ENCODE peak calls at places on chromosome 9, in eight cellular contexts. F is HTR-8/SVneo, S is fibroblast of the aortic adventitia, U is SW 1271, G is ACHN, O is EL, K is NCI-H460, J is M059J. V is an unnamed sample.

GRCh38 chr9:132074736-132075135 is 4.9 kb downstream of the MED27 start:
- DNase-seq in O (peak), G (no peak), J (no peak), K (no peak), U (no peak), F (no peak), S (peak), V (no peak)

GRCh38 chr9:131999692-132000551 is 79.7 kb downstream of the MED27 start:
- DNase-seq in U (no peak), J (peak), G (peak), O (peak), S (peak), K (no peak), F (peak), V (no peak)

GRCh38 chr9:127927457-127928231 is 2.9 kb downstream of the PIP5KL1 start:
- DNase-seq in K (no peak), O (no peak), S (no peak), U (no peak), F (no peak), G (no peak), J (no peak), V (no peak)

GRCh38 chr9:104506565-104506964 is 2.5 kb downstream of the OR13F1 start:
- DNase-seq in G (no peak), U (no peak), O (no peak), K (no peak), S (no peak), F (no peak), J (no peak), V (no peak)

GRCh38 chr9:115983366-115983765 is 170.2 kb upstream of the PAPPA start:
- DNase-seq in J (no peak), K (no peak), G (no peak), F (no peak), O (no peak), S (no peak), U (no peak), V (no peak)

GRCh38 chr9:122261469-122261881 is 3.2 kb downstream of the RBM18 start:
- DNase-seq in G (peak), K (peak), S (peak), F (no peak), O (peak), U (no peak), J (peak), V (no peak)

GRCh38 chr9:111483419-111483861 is 743 bp downstream of the ECPAS start:
- DNase-seq in U (peak), G (no peak), O (peak), S (no peak), K (peak), J (no peak), F (peak), V (no peak)

GRCh38 chr9:14373726-14374125 is 59.8 kb upstream of the NFIB start:
- DNase-seq in U (no peak), G (no peak), F (no peak), J (no peak), K (no peak), S (peak), O (no peak), V (no peak)

GRCh38 chr9:34413229-34413852 is 36.6 kb upstream of the MYORG start:
- DNase-seq in U (no peak), K (peak), S (peak), F (peak), G (peak), J (peak), O (peak), V (no peak)

GRCh38 chr9:81861644-81862043 is 66.6 kb upstream of the SPATA31D4 start:
- DNase-seq in S (peak), J (peak), G (peak), U (peak), K (no peak), O (peak), F (no peak), V (no peak)

GRCh38 chr9:116156621-116157314 is 3.2 kb downstream of the PAPPA start:
- DNase-seq in S (peak), K (peak), O (peak), J (peak), G (peak), F (no peak), U (no peak), V (no peak)

GRCh38 chr9:7119612-7120011 is 361.8 kb downstream of the KDM4C start:
- DNase-seq in F (no peak), J (no peak), G (no peak), U (no peak), K (no peak), S (no peak), O (no peak), V (no peak)

GRCh38 chr9:129309041-129309430 is 131.0 kb upstream of the IER5L start:
- DNase-seq in J (no peak), F (no peak), O (no peak), G (no peak), S (no peak), U (no peak), K (no peak), V (peak)

GRCh38 chr9:103798620-103799019 is 295.5 kb upstream of the SMC2 start:
- DNase-seq in O (peak), S (no peak), U (peak), K (peak), G (peak), J (peak), F (peak), V (no peak)

GRCh38 chr9:131826966-131827525 is 87.2 kb upstream of the RAPGEF1 start:
- DNase-seq in O (no peak), U (no peak), S (no peak), G (no peak), J (peak), K (no peak), F (no peak), V (peak)

GRCh38 chr9:115071176-115071575 is 46.8 kb downstream of the TNC start:
- DNase-seq in G (no peak), F (peak), O (no peak), U (no peak), J (no peak), K (no peak), S (no peak), V (no peak)

GRCh38 chr9:37386988-37387387 is 35.5 kb upstream of the GRHPR start:
- DNase-seq in F (no peak), K (no peak), S (no peak), G (no peak), O (no peak), J (no peak), U (no peak), V (no peak)

GRCh38 chr9:92328225-92328624 is 2.5 kb downstream of the CENPP start:
- DNase-seq in S (peak), K (peak), G (peak), F (peak), U (peak), O (peak), J (peak), V (no peak)

V was measured in chondrocyte.